ENCODE peak calls at places on chromosomes 7 and 10, in eight cellular contexts. U is skeletal muscle cell, H is astrocyte of the cerebellum, M is GM12865, G is MM.1S, F is PC-9, C is stomach, D is epithelial cell of esophagus. B is an unnamed sample.

GRCh38 chr10:118002581-118002980 is 44.2 kb downstream of the RAB11FIP2 start:
- DNase-seq in U (peak; percentile 50), H (no peak), M (no peak), G (no peak), F (no peak), C (no peak), D (peak; percentile 66), B (no peak)

GRCh38 chr10:87593702-87594101 is 66.0 kb upstream of the PAPSS2 start:
- DNase-seq in U (no peak), H (no peak), M (no peak), G (no peak), F (no peak), C (no peak), D (no peak), B (peak; percentile 93)

GRCh38 chr10:116215651-116216050 is 57.4 kb downstream of the GFRA1 start:
- DNase-seq in U (no peak), H (no peak), M (no peak), G (no peak), F (no peak), C (no peak), D (no peak), B (no peak)

GRCh38 chr10:62231371-62231770 is 37.3 kb downstream of the RTKN2 start:
- DNase-seq in U (no peak), H (peak; percentile 58), M (no peak), G (no peak), F (peak; percentile 69), C (no peak), D (peak; percentile 60), B (peak; percentile 87)

GRCh38 chr10:25390733-25391132 is 215.9 kb downstream of the GPR158 start:
- DNase-seq in U (no peak), H (no peak), M (no peak), G (no peak), F (no peak), C (no peak), D (no peak), B (no peak)

GRCh38 chr7:101986335-101986734 is 168.9 kb downstream of the CUX1 start:
- DNase-seq in U (no peak), H (no peak), M (no peak), G (no peak), F (no peak), C (no peak), D (peak; percentile 70), B (peak; percentile 41)

GRCh38 chr10:62027841-62028501 is 126.5 kb downstream of the ARID5B start:
- DNase-seq in U (no peak), H (no peak), M (no peak), G (no peak), F (peak; percentile 39), C (no peak), D (peak; percentile 89), B (no peak)

GRCh38 chr7:158904599-158904998 is 48.2 kb downstream of the DYNC2I1 start:
- DNase-seq in U (no peak), H (no peak), M (no peak), G (no peak), F (no peak), C (no peak), D (no peak), B (no peak)

GRCh38 chr7:44180631-44181030 is 8.6 kb downstream of the GCK start:
- DNase-seq in U (no peak), H (no peak), M (no peak), G (no peak), F (peak; percentile 96), C (no peak), D (peak; percentile 27), B (no peak)

GRCh38 chr7:24911213-24911603 is 68.8 kb downstream of the OSBPL3 start:
- DNase-seq in U (no peak), H (no peak), M (peak; percentile 52), G (no peak), F (no peak), C (no peak), D (no peak), B (no peak)

GRCh38 chr10:121041499-121041898 is 190.3 kb downstream of the WDR11 start:
- DNase-seq in U (no peak), H (no peak), M (no peak), G (no peak), F (no peak), C (no peak), D (no peak), B (no peak)

GRCh38 chr7:143965280-143965679 is 10.6 kb downstream of the OR2F1 start:
- DNase-seq in U (no peak), H (no peak), M (no peak), G (no peak), F (no peak), C (no peak), D (no peak), B (no peak)

GRCh38 chr7:44547536-44548221 is 6.5 kb upstream of the NPC1L1 start:
- DNase-seq in U (no peak), H (no peak), M (no peak), G (peak; percentile 33), F (peak; percentile 25), C (no peak), D (peak; percentile 16), B (no peak)

GRCh38 chr10:69215405-69216176 is 4.5 kb upstream of the HKDC1 start:
- DNase-seq in U (no peak), H (no peak), M (peak; percentile 22), G (peak; percentile 47), F (no peak), C (no peak), D (no peak), B (no peak)

GRCh38 chr7:11060883-11061282 is 87.2 kb downstream of the PHF14 start:
- DNase-seq in U (no peak), H (no peak), M (no peak), G (no peak), F (no peak), C (no peak), D (no peak), B (no peak)

GRCh38 chr10:48737866-48738265 is 53.2 kb downstream of the WDFY4 start:
- DNase-seq in U (no peak), H (no peak), M (no peak), G (no peak), F (no peak), C (no peak), D (peak; percentile 76), B (no peak)

GRCh38 chr10:83582407-83583095 is 556.8 kb upstream of the GHITM start:
- DNase-seq in U (no peak), H (no peak), M (no peak), G (no peak), F (no peak), C (no peak), D (no peak), B (no peak)

GRCh38 chr7:121278120-121279021 is 50.4 kb upstream of the WNT16 start:
- DNase-seq in U (no peak), H (no peak), M (peak; percentile 86), G (peak; percentile 94), F (no peak), C (no peak), D (peak; percentile 56), B (peak; percentile 54)

GRCh38 chr7:101507327-101507726 is 121.8 kb downstream of the MYL10 start:
- DNase-seq in U (no peak), H (no peak), M (no peak), G (no peak), F (no peak), C (no peak), D (no peak), B (no peak)

GRCh38 chr10:69901623-69902505 is 100.2 kb downstream of the COL13A1 start:
- DNase-seq in U (no peak), H (no peak), M (peak; percentile 30), G (no peak), F (no peak), C (peak; percentile 48), D (peak; percentile 40), B (peak; percentile 67)

GRCh38 chr10:43970747-43971146 is 322.1 kb upstream of the ZNF32 start:
- DNase-seq in U (no peak), H (no peak), M (no peak), G (no peak), F (no peak), C (no peak), D (no peak), B (no peak)

GRCh38 chr10:11576092-11576809 is 35.2 kb downstream of the USP6NL start:
- DNase-seq in U (no peak), H (no peak), M (no peak), G (no peak), F (no peak), C (no peak), D (peak; percentile 10), B (no peak)

GRCh38 chr7:71308105-71308504 is 176.2 kb downstream of the GALNT17 start:
- DNase-seq in U (peak; percentile 10), H (peak; percentile 69), M (no peak), G (no peak), F (no peak), C (no peak), D (no peak), B (no peak)

GRCh38 chr7:110003827-110004226 is 1087.1 kb upstream of the LRRN3 start:
- DNase-seq in U (no peak), H (no peak), M (no peak), G (no peak), F (no peak), C (no peak), D (peak; percentile 26), B (no peak)

GRCh38 chr7:139828446-139828845 is 618 bp upstream of the TBXAS1 start:
- DNase-seq in U (no peak), H (no peak), M (no peak), G (no peak), F (no peak), C (no peak), D (no peak), B (no peak)
- H3K4me3 ChIP-seq in U (no peak overlapping the region), H (no peak overlapping the region), M (no peak overlapping the region), G (no peak overlapping the region), F (no peak overlapping the region), C (no peak overlapping the region), D (no peak overlapping the region), B (no peak overlapping the region)

GRCh38 chr7:76211216-76211615 is 9.5 kb downstream of the SRRM3 start:
- DNase-seq in U (no peak), H (no peak), M (no peak), G (no peak), F (no peak), C (no peak), D (no peak), B (no peak)
- H3K4me3 ChIP-seq in U (no peak overlapping the region), H (no peak overlapping the region), M (no peak overlapping the region), G (no peak overlapping the region), F (no peak overlapping the region), C (no peak overlapping the region), D (no peak overlapping the region), B (no peak overlapping the region)

DNA sequence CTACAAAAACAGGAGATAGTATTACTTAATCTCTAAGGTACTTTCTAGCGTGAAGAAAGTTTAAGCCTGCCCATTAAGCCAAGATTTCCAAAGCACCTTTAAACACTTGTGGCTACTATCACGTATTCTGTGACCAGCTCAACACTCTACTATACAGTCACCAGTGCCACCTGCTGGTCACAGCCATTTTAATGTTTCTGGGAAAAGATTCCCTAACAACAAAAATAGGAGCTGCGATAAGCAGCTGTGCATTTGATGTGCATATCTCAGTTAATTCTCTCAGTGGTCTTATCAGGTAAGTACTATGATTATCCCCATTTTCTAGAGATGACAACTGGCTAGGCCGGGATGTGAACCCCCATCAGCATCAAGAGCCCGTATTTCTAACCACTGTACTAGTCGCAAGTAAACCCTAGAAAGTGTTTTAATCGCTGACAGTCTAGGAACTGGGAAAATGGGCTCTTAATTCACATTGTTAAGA is 860 bp downstream of the SEC31B start:
- DNase-seq in U (no peak), H (peak; percentile 40), M (peak; percentile 48), G (peak; percentile 52), F (peak; percentile 42), C (peak; percentile 79), D (peak; percentile 77), B (peak; percentile 88)
- H3K4me3 ChIP-seq in U (peak overlapping the region; percentile 46), H (peak overlapping the region; percentile 47), M (no peak overlapping the region), G (no peak overlapping the region), F (no peak overlapping the region), C (peak overlapping the region; percentile 59), D (no peak overlapping the region), B (peak overlapping the region; percentile 78)

GRCh38 chr10:80459047-80459865 is 5.1 kb downstream of the TSPAN14 start:
- DNase-seq in U (no peak), H (no peak), M (peak; percentile 89), G (peak; percentile 69), F (peak; percentile 93), C (peak; percentile 75), D (peak; percentile 74), B (peak; percentile 87)
- H3K4me3 ChIP-seq in U (no peak overlapping the region), H (no peak overlapping the region), M (peak overlapping the region; percentile 3), G (no peak overlapping the region), F (peak overlapping the region; percentile 51), C (peak overlapping the region; percentile 12), D (peak overlapping the region; percentile 45), B (peak overlapping the region; percentile 66)

B was measured in adipocyte.